ENCODE peak calls at places on chromosomes 11 and 22, in seven cellular contexts. O is AG09309, Z is IMR-90, L is thoracic aorta, V is NCI-H345, I is DMS153, G is COR-L47. D is an unnamed sample.

GRCh38 chr11:119193001-119193400 is 7.7 kb downstream of the NHERF4 start:
- DNase-seq in O (no peak), Z (no peak), L (no peak), V (no peak), I (no peak), G (no peak), D (no peak)

GRCh38 chr22:41770715-41771452 is 29.6 kb upstream of the CCDC134 start:
- DNase-seq in O (no peak), Z (no peak), L (no peak), V (no peak), I (no peak), G (no peak), D (no peak)

GRCh38 chr11:60912223-60912850 is 1.6 kb upstream of the TMEM109 start:
- DNase-seq in O (no peak), Z (no peak), L (no peak), V (no peak), I (peak), G (no peak), D (no peak)

GRCh38 chr11:16812274-16812673 is 73.8 kb downstream of the C11orf58 start:
- DNase-seq in O (no peak), Z (no peak), L (no peak), V (no peak), I (no peak), G (no peak), D (no peak)

GRCh38 chr11:95098826-95099225 is 9.2 kb downstream of the ENDOD1 start:
- DNase-seq in O (no peak), Z (no peak), L (no peak), V (no peak), I (no peak), G (no peak), D (no peak)

GRCh38 chr11:130428271-130428670 is at the start of gene ADAMTS8:
- DNase-seq in O (no peak), Z (no peak), L (no peak), V (no peak), I (no peak), G (peak), D (no peak)

GRCh38 chr11:45702511-45702910 is 37.1 kb upstream of the CHST1 start:
- DNase-seq in O (no peak), Z (no peak), L (no peak), V (peak), I (no peak), G (no peak), D (no peak)

GRCh38 chr22:36383110-36383581 is 4.6 kb downstream of the MYH9 start:
- DNase-seq in O (no peak), Z (peak), L (no peak), V (no peak), I (no peak), G (no peak), D (peak)

GRCh38 chr11:12733091-12733490 is 58.9 kb downstream of the TEAD1 start:
- DNase-seq in O (no peak), Z (no peak), L (no peak), V (no peak), I (no peak), G (no peak), D (no peak)

GRCh38 chr11:17013548-17014320 is 480 bp downstream of the PLEKHA7 start:
- DNase-seq in O (no peak), Z (no peak), L (no peak), V (peak), I (no peak), G (peak), D (peak)

GRCh38 chr11:1283091-1283511 is 26.3 kb downstream of the TOLLIP start:
- DNase-seq in O (no peak), Z (no peak), L (no peak), V (no peak), I (no peak), G (no peak), D (no peak)

GRCh38 chr11:131907371-131907770 is 537.0 kb downstream of the NTM start:
- DNase-seq in O (no peak), Z (no peak), L (no peak), V (no peak), I (no peak), G (no peak), D (no peak)

GRCh38 chr22:17267661-17268330 is 48.6 kb upstream of the ADA2 start:
- DNase-seq in O (no peak), Z (no peak), L (no peak), V (peak), I (no peak), G (no peak), D (no peak)

GRCh38 chr11:8832571-8833260 is 78.3 kb upstream of the AKIP1 start:
- DNase-seq in O (no peak), Z (peak), L (no peak), V (peak), I (peak), G (no peak), D (peak)

GRCh38 chr11:2644844-2645778 is 54.7 kb downstream of the KCNQ1OT1 start:
- DNase-seq in O (no peak), Z (no peak), L (no peak), V (no peak), I (no peak), G (no peak), D (no peak)

GRCh38 chr11:108693852-108694251 is 29.0 kb downstream of the DDX10 start:
- DNase-seq in O (no peak), Z (peak), L (no peak), V (no peak), I (no peak), G (no peak), D (no peak)

GRCh38 chr11:48148749-48149148 is 67.9 kb upstream of the OR4B1 start:
- DNase-seq in O (no peak), Z (no peak), L (no peak), V (no peak), I (no peak), G (no peak), D (no peak)

GRCh38 chr22:29072193-29072978 is 449 bp upstream of the KREMEN1 start:
- DNase-seq in O (no peak), Z (peak), L (peak), V (peak), I (peak), G (peak), D (peak)

GRCh38 chr11:115409691-115410220 is 94.5 kb downstream of the CADM1 start:
- DNase-seq in O (no peak), Z (peak), L (no peak), V (peak), I (peak), G (peak), D (no peak)

GRCh38 chr11:91272089-91272488 is 952.5 kb upstream of the FAT3 start:
- DNase-seq in O (no peak), Z (no peak), L (no peak), V (no peak), I (no peak), G (no peak), D (no peak)

GRCh38 chr11:49377978-49378377 is 169.6 kb upstream of the FOLH1 start:
- DNase-seq in O (no peak), Z (no peak), L (no peak), V (no peak), I (no peak), G (no peak), D (no peak)

GRCh38 chr22:31151872-31152271 is 8.1 kb upstream of the RNF185 start:
- DNase-seq in O (no peak), Z (no peak), L (no peak), V (no peak), I (no peak), G (no peak), D (no peak)

GRCh38 chr22:25067851-25068421 is 115.4 kb downstream of the KIAA1671 start:
- DNase-seq in O (no peak), Z (no peak), L (peak), V (peak), I (no peak), G (no peak), D (no peak)

GRCh38 chr11:123755813-123756212 is 1.5 kb upstream of the OR6X1 start:
- DNase-seq in O (no peak), Z (no peak), L (no peak), V (no peak), I (no peak), G (no peak), D (no peak)

D was measured in KBM-7.